ENCODE peak calls at places on chromosomes 3 and 15, in four cellular contexts. Y is left cardiac atrium; B is left lung; I is activated CD8-positive, alpha-beta memory T cell treated with anti-CD3 and anti-CD28 coated beads, Interleukin-2, amount 50 U/mL, for 48 hours. A is an unnamed sample.

GRCh38 chr3:50666801-50667200 is 7.9 kb upstream of the DOCK3 start:
- DNase-seq in I (no peak), B (no peak), Y (no peak), A (no peak)

GRCh38 chr3:50620846-50621245 is 3.9 kb downstream of the MAPKAPK3 start:
- DNase-seq in Y (no peak), I (no peak), B (no peak), A (no peak)

GRCh38 chr3:145727416-145727930 is 433.5 kb downstream of the PLOD2 start:
- DNase-seq in I (no peak), B (no peak), Y (no peak), A (no peak)

GRCh38 chr3:12444582-12445468 is 39.5 kb upstream of the TSEN2 start:
- DNase-seq in Y (no peak), I (no peak), B (no peak), A (no peak)

GRCh38 chr3:127019449-127019848 is 36.5 kb downstream of the PLXNA1 start:
- DNase-seq in I (no peak), Y (no peak), B (no peak), A (no peak)

GRCh38 chr3:17125738-17126137 is 241.0 kb downstream of the PLCL2 start:
- DNase-seq in B (no peak), Y (no peak), I (peak), A (no peak)

GRCh38 chr15:82533801-82534200 is 6.5 kb downstream of the RPS17 start:
- DNase-seq in B (no peak), I (peak), Y (no peak), A (no peak)

GRCh38 chr3:196688349-196688748 is 23.7 kb downstream of the CEP19 start:
- DNase-seq in B (peak), Y (peak), I (no peak), A (peak)

GRCh38 chr3:73379465-73379864 is 245.3 kb downstream of the PDZRN3 start:
- DNase-seq in B (no peak), Y (no peak), I (no peak), A (no peak)

GRCh38 chr15:76196949-76197315 is 114.3 kb downstream of the ETFA start:
- DNase-seq in Y (peak), B (no peak), I (no peak), A (no peak)

GRCh38 chr3:169026543-169027181 is 636.9 kb downstream of the MECOM start:
- DNase-seq in I (no peak), Y (no peak), B (no peak), A (peak)

GRCh38 chr15:69781411-69782125 is 316.1 kb downstream of the TLE3 start:
- DNase-seq in Y (no peak), I (no peak), B (no peak), A (no peak)

GRCh38 chr15:66704019-66704782 is 2.2 kb downstream of the SMAD6 start:
- DNase-seq in Y (no peak), I (no peak), B (no peak), A (no peak)

GRCh38 chr3:94063497-94064119 is 747 bp downstream of the NSUN3 start:
- DNase-seq in B (no peak), I (no peak), Y (no peak), A (no peak)

GRCh38 chr3:114624676-114625181 is 330.9 kb downstream of the TIGIT start:
- DNase-seq in B (peak), I (no peak), Y (peak), A (peak)

GRCh38 chr15:56587686-56588085 is 122.7 kb upstream of the MNS1 start:
- DNase-seq in B (no peak), I (no peak), Y (no peak), A (no peak)

GRCh38 chr3:77500711-77501110 is 460.8 kb downstream of the ROBO2 start:
- DNase-seq in B (no peak), I (no peak), Y (no peak), A (no peak)

GRCh38 chr3:142802891-142803290 is 79.1 kb downstream of the TRPC1 start:
- DNase-seq in B (no peak), Y (no peak), I (no peak), A (no peak)

GRCh38 chr15:50764331-50765201 is 940 bp downstream of the SPPL2A start:
- DNase-seq in Y (no peak), B (no peak), I (no peak), A (no peak)

GRCh38 chr15:39504812-39505211 is 76.1 kb upstream of the THBS1 start:
- DNase-seq in B (no peak), I (no peak), Y (no peak), A (peak)

GRCh38 chr15:48084759-48085420 is 35.9 kb upstream of the SLC24A5 start:
- DNase-seq in B (no peak), I (no peak), Y (no peak), A (no peak)

GRCh38 chr15:64437982-64438381 is 22.4 kb upstream of the ZNF609 start:
- DNase-seq in Y (no peak), B (no peak), I (no peak), A (no peak)

GRCh38 chr3:151135548-151136337 is 50.3 kb downstream of the MED12L start:
- DNase-seq in I (peak), B (peak), Y (no peak), A (no peak)

GRCh38 chr15:82312611-82313349 is 36.5 kb downstream of the GOLGA6L10 start:
- DNase-seq in Y (no peak), I (peak), B (no peak), A (no peak)

GRCh38 chr15:79412429-79412828 is 19.7 kb upstream of the MINAR1 start:
- DNase-seq in I (no peak), B (no peak), Y (no peak), A (no peak)

GRCh38 chr3:105965384-105965783 is 96.6 kb upstream of the CBLB start:
- DNase-seq in B (no peak), Y (no peak), I (no peak), A (peak)

GRCh38 chr15:74272812-74273211 is 36.7 kb downstream of the CCDC33 start:
- DNase-seq in Y (no peak), I (no peak), B (no peak), A (no peak)

GRCh38 chr3:46284981-46285683 is 42.9 kb downstream of the CCR3 start:
- DNase-seq in B (no peak), I (no peak), Y (no peak), A (no peak)

GRCh38 chr3:179046497-179047353 is 24.9 kb downstream of the ZMAT3 start:
- DNase-seq in B (no peak), Y (no peak), I (no peak), A (no peak)

GRCh38 chr15:31084176-31084575 is 17.3 kb downstream of the TRPM1 start:
- DNase-seq in I (peak), B (no peak), Y (no peak), A (no peak)

GRCh38 chr3:70854108-70854507 is 541.7 kb upstream of the MDFIC2 start:
- DNase-seq in B (no peak), I (no peak), Y (no peak), A (no peak)

GRCh38 chr3:73419179-73419803 is 205.4 kb downstream of the PDZRN3 start:
- DNase-seq in I (no peak), Y (no peak), B (no peak), A (peak)

GRCh38 chr3:50338989-50339388 is 1.6 kb downstream of the RASSF1 start:
- DNase-seq in Y (no peak), I (no peak), B (no peak), A (no peak)

GRCh38 chr15:78757636-78757905 is 53.7 kb downstream of the ADAMTS7 start:
- DNase-seq in Y (no peak), B (no peak), I (no peak), A (no peak)

GRCh38 chr3:182682263-182683229 is 110.8 kb upstream of the ATP11B start:
- DNase-seq in B (peak), I (peak), Y (peak), A (no peak)

GRCh38 chr15:60536314-60536713 is 57.4 kb upstream of the ICE2 start:
- DNase-seq in Y (no peak), I (no peak), B (no peak), A (no peak)

GRCh38 chr3:20096135-20096685 is 56.0 kb downstream of the KAT2B start:
- DNase-seq in Y (no peak), I (no peak), B (no peak), A (no peak)

GRCh38 chr3:99678023-99678422 is 39.6 kb downstream of the COL8A1 start:
- DNase-seq in I (no peak), Y (no peak), B (peak), A (peak)

GRCh38 chr3:16112910-16113504 is 61.5 kb upstream of the GALNT15 start:
- DNase-seq in I (no peak), Y (no peak), B (no peak), A (no peak)

A was measured in BJ.